ENCODE peak calls at places on chromosomes 16 and 17, in seven cellular contexts. P is heart right ventricle; I is A549; X is CD4-positive, CD25-positive, alpha-beta regulatory T cell; W is prostate gland; C is neural progenitor cell; Q is suprapubic skin. A is an unnamed sample.

GRCh38 chr17:8476741-8477140 is 41.1 kb downstream of the NDEL1 start:
- DNase-seq in X (no peak), P (no peak), I (no peak), W (no peak), C (no peak), Q (no peak), A (no peak)

GRCh38 chr16:30662449-30662848 is 4.2 kb downstream of the FBRS start:
- DNase-seq in Q (no peak), W (no peak), P (no peak), X (no peak), I (no peak), C (no peak), A (no peak)

GRCh38 chr17:8057691-8058114 is 18.8 kb downstream of the ALOX15B start:
- DNase-seq in W (peak), P (no peak), X (peak), I (peak), C (peak), Q (peak), A (peak)

GRCh38 chr16:1691276-1691675 is 13.2 kb downstream of the JPT2 start:
- DNase-seq in Q (no peak), I (peak), C (no peak), P (no peak), W (no peak), X (no peak), A (no peak)

GRCh38 chr17:32626371-32626770 is 139.6 kb downstream of the CDK5R1 start:
- DNase-seq in P (no peak), I (no peak), X (no peak), C (no peak), W (no peak), Q (no peak), A (no peak)

GRCh38 chr17:3659541-3660111 is 8.8 kb downstream of the TAX1BP3 start:
- DNase-seq in I (peak), X (no peak), P (peak), C (no peak), Q (peak), W (peak), A (peak)

GRCh38 chr17:10737168-10737622 is 7.4 kb upstream of the TMEM220 start:
- DNase-seq in X (peak), W (peak), P (peak), C (peak), Q (peak), I (peak), A (peak)

GRCh38 chr16:19481291-19481690 is 40.6 kb downstream of the GDE1 start:
- DNase-seq in C (no peak), I (peak), Q (no peak), P (no peak), W (no peak), X (no peak), A (no peak)

GRCh38 chr17:32575865-32576264 is 89.1 kb downstream of the CDK5R1 start:
- DNase-seq in P (no peak), I (no peak), Q (no peak), X (peak), W (no peak), C (no peak), A (no peak)

GRCh38 chr16:79801550-79802090 is 201.1 kb upstream of the MAF start:
- DNase-seq in C (no peak), X (no peak), P (no peak), Q (no peak), W (no peak), I (no peak), A (no peak)

GRCh38 chr17:12320286-12320685 is 299.6 kb downstream of the MAP2K4 start:
- DNase-seq in P (no peak), C (no peak), Q (no peak), W (no peak), X (no peak), I (peak), A (no peak)

GRCh38 chr16:51276335-51276734 is 125.3 kb upstream of the SALL1 start:
- DNase-seq in W (no peak), X (no peak), I (no peak), C (no peak), P (no peak), Q (no peak), A (no peak)

GRCh38 chr16:51524555-51525373 is 373.7 kb upstream of the SALL1 start:
- DNase-seq in X (no peak), W (no peak), I (peak), P (no peak), C (no peak), Q (no peak), A (no peak)

GRCh38 chr16:66996324-66996982 is 8.1 kb downstream of the CES4A start:
- DNase-seq in P (no peak), X (no peak), Q (no peak), C (no peak), W (peak), I (peak), A (peak)

GRCh38 chr17:76997981-76998531 is 129.9 kb downstream of the MGAT5B start:
- DNase-seq in Q (no peak), X (peak), C (no peak), W (no peak), P (no peak), I (no peak), A (no peak)

GRCh38 chr17:356671-357434 is 4.2 kb upstream of the RPH3AL start:
- DNase-seq in P (no peak), I (no peak), Q (no peak), W (no peak), X (no peak), C (no peak), A (no peak)

GRCh38 chr16:84720180-84720579 is 20.4 kb downstream of the USP10 start:
- DNase-seq in C (no peak), X (no peak), W (no peak), Q (no peak), I (no peak), P (no peak), A (no peak)

GRCh38 chr16:23578096-23578830 is 17.9 kb downstream of the NDUFAB1 start:
- DNase-seq in X (no peak), Q (no peak), W (no peak), C (no peak), P (no peak), I (no peak), A (no peak)

GRCh38 chr17:60941028-60941427 is 263.4 kb downstream of the BCAS3 start:
- DNase-seq in P (no peak), C (no peak), W (no peak), Q (no peak), I (no peak), X (no peak), A (peak)

GRCh38 chr17:1447061-1447460 is 9.0 kb downstream of the CRK start:
- DNase-seq in X (no peak), W (no peak), I (no peak), C (no peak), P (no peak), Q (no peak), A (no peak)

GRCh38 chr17:17942846-17943245 is 29.4 kb downstream of the TOM1L2 start:
- DNase-seq in P (no peak), W (no peak), I (no peak), C (no peak), Q (no peak), X (no peak), A (no peak)

GRCh38 chr17:77571562-77571981 is 386.9 kb upstream of the TNRC6C start:
- DNase-seq in X (peak), W (no peak), I (no peak), P (no peak), Q (no peak), C (no peak), A (no peak)

GRCh38 chr16:83973581-83974385 is 5.7 kb downstream of the NECAB2 start:
- DNase-seq in I (no peak), Q (no peak), X (no peak), P (no peak), C (no peak), W (no peak), A (no peak)

GRCh38 chr17:36989173-36989572 is 40.4 kb downstream of the AATF start:
- DNase-seq in W (no peak), Q (no peak), C (no peak), P (no peak), I (no peak), X (no peak), A (no peak)

GRCh38 chr16:88208112-88208511 is 174.6 kb upstream of the ZNF469 start:
- DNase-seq in Q (peak), C (no peak), P (no peak), X (no peak), W (no peak), I (no peak), A (no peak)

GRCh38 chr17:65593870-65594584 is 32.6 kb upstream of the AXIN2 start:
- DNase-seq in P (no peak), I (no peak), W (no peak), X (no peak), C (peak), Q (no peak), A (no peak)

GRCh38 chr16:14465799-14466198 is 164.3 kb downstream of the PARN start:
- DNase-seq in P (no peak), W (no peak), I (no peak), X (no peak), Q (no peak), C (no peak), A (no peak)

GRCh38 chr16:50360779-50361178 is 8.0 kb downstream of the BRD7 start:
- DNase-seq in Q (no peak), P (no peak), C (no peak), X (no peak), W (no peak), I (no peak), A (no peak)

GRCh38 chr17:64174686-64175456 is 44.9 kb upstream of the ERN1 start:
- DNase-seq in P (no peak), I (no peak), Q (no peak), C (no peak), X (no peak), W (no peak), A (peak)

GRCh38 chr17:13601776-13602551 is at the start of gene HS3ST3A1:
- DNase-seq in C (peak), I (no peak), Q (peak), P (peak), X (no peak), W (peak), A (no peak)

GRCh38 chr16:89378947-89379771 is 111.2 kb downstream of the ANKRD11 start:
- DNase-seq in I (no peak), P (no peak), W (peak), X (no peak), C (no peak), Q (no peak), A (no peak)

GRCh38 chr17:2777242-2777867 is 18.9 kb upstream of the RAP1GAP2 start:
- DNase-seq in Q (no peak), P (no peak), W (no peak), C (peak), I (no peak), X (no peak), A (no peak)

GRCh38 chr16:660459-661183 is 7.3 kb upstream of the RHOT2 start:
- DNase-seq in W (peak), P (peak), C (peak), I (peak), Q (peak), X (peak), A (peak)

GRCh38 chr17:5585814-5586558 is 1.7 kb upstream of the NLRP1 start:
- DNase-seq in X (no peak), W (no peak), P (no peak), Q (no peak), I (no peak), C (no peak), A (no peak)

GRCh38 chr16:80084163-80084562 is 456.6 kb upstream of the DYNLRB2 start:
- DNase-seq in Q (no peak), P (no peak), X (no peak), I (no peak), W (no peak), C (no peak), A (no peak)

GRCh38 chr17:12995106-12995895 is 22.5 kb downstream of the ELAC2 start:
- DNase-seq in C (no peak), X (no peak), I (no peak), W (no peak), Q (no peak), P (no peak), A (no peak)

GRCh38 chr16:82177555-82177954 is 7.5 kb upstream of the MPHOSPH6 start:
- DNase-seq in I (no peak), X (no peak), C (no peak), Q (no peak), P (no peak), W (no peak), A (no peak)

GRCh38 chr16:66972983-66973382 is 11.9 kb downstream of the CES3 start:
- DNase-seq in C (peak), W (no peak), P (no peak), Q (no peak), I (no peak), X (no peak), A (no peak)

GRCh38 chr16:69166221-69166833 is 20.6 kb upstream of the SNTB2 start:
- DNase-seq in P (no peak), I (no peak), Q (no peak), W (no peak), C (no peak), X (no peak), A (no peak)
- H3K27ac ChIP-seq in P (no peak), I (no peak), Q (no peak), W (no peak), C (no peak), X (no peak), A (no peak)

GRCh38 chr17:40563371-40564052 is 1.8 kb downstream of the CCR7 start:
- DNase-seq in Q (peak), C (no peak), X (no peak), W (no peak), I (no peak), P (no peak), A (no peak)

GRCh38 chr17:40561294-40561870 is 3.9 kb downstream of the CCR7 start:
- DNase-seq in W (no peak), X (no peak), P (no peak), I (no peak), Q (peak), C (no peak), A (no peak)

GRCh38 chr17:40562841-40563370 is 2.4 kb downstream of the CCR7 start:
- DNase-seq in Q (no peak), X (no peak), I (no peak), C (no peak), P (no peak), W (no peak), A (no peak)

GRCh38 chr17:40560592-40561293 is 4.5 kb downstream of the CCR7 start:
- DNase-seq in Q (peak), I (no peak), W (no peak), P (no peak), X (peak), C (no peak), A (peak)

DNA sequence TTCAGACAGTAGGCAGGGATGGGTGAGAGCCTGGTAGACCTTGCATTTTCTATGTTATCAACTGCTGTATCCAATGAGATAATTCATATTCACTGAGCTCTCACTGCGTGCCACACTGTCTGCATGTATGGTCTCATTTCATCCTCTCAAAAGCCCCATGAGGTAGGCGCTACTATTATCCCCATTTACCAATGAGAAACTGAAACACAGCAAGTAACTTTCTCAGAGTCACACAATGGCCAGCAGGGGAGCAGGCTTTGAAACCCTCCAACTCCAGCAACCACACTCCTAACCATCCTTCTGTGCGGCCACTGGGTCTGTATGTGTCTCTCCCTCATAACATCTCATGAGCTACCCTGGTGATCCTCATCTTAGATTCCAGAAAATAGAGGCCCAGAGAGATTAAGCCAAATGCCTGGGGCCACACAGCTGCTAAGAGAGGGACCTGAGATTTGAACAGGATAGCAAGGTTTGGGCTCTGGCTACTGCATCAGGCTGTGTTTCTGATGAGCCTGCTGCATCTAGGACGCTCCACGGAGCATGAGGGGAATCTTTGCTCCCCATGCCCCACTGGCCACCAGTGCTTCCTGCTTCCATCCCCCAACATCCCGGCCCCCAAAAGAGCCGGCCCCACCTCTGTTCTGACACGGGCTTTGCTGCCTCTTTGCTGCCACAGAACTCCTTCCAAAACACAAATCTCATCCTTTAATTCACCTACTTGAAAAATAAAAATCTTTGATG is 3.2 kb downstream of the CCR7 start:
- DNase-seq in X (peak), Q (no peak), W (no peak), C (no peak), P (no peak), I (peak), A (no peak)
- H3K27ac ChIP-seq in X (peak), Q (no peak), W (no peak), C (no peak), P (no peak), I (peak), A (no peak)

GRCh38 chr17:72456026-72456569 is 335.3 kb downstream of the SOX9 start:
- DNase-seq in I (peak), P (no peak), C (no peak), Q (no peak), W (no peak), X (no peak), A (no peak)
- H3K27ac ChIP-seq in I (peak), P (no peak), C (no peak), Q (no peak), W (no peak), X (no peak), A (no peak)

DNA sequence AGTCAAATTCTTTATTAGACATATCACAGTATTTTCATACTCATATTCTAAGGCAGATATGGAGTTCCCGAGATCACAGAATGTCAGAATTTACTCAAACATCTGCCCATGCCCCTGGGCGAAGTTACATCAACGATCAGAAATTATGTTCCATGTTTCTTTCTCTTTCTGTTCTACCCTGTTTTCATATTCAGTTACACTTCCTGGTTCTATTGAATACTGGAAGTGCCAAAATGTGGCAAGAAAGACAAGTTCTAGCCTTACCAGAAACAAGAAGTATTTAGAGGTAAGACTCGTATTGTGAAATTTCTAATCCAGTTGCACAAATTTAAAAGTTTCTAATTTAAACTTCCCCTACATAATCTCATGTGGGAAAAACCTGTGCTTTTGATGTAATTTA is 36.1 kb downstream of the KCNJ2 start:
- DNase-seq in P (no peak), Q (no peak), W (no peak), C (no peak), X (no peak), I (no peak), A (no peak)
- H3K27ac ChIP-seq in P (no peak), Q (no peak), W (no peak), C (no peak), X (no peak), I (no peak), A (no peak)

DNA sequence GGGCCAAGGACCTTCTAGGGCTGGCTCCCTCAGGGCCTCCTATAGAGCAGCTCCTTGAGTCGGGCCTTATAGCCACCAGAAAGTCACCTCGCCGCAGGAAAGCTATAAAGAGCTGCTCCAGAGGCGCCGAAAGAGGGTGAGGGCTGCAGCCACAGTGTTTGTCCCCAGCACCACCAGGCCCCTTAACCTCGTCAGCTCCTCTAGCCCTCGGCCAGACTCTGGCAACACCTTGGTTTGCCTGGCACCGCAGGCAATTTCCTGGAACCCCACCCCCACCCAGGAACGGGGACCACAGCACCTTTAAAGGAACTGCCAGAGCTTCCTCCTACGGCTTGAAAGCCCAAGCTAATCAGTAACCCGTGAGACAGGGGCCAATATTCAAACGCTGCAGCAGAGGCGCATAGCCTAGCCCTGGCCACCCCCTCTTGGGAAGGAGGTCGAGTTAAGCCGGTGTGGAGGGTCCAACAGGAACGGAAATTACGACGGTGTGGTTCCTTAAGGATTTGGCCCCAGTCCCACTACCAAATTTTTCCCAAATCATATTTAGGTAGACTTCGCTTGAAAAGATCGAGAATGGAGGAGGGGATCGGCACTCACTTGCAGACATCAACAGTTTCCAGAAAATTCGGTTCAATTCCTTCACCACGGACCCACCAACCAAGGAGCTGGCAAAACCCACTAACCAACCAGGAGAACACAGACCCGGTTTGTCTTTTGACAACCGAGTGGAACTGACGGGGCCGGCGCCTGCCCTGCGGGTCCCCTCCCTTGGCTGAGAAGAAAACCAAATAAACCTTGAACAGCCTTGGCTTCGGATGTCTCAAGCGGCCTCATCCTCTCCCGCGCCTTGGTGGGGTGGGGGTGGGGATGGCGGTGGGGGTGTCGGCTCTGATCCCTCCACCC is 3.0 kb downstream of the HOXB6 start:
- DNase-seq in W (no peak), X (no peak), I (peak), C (no peak), Q (no peak), P (no peak), A (no peak)
- H3K27ac ChIP-seq in W (no peak), X (no peak), I (peak), C (no peak), Q (no peak), P (no peak), A (no peak)

DNA sequence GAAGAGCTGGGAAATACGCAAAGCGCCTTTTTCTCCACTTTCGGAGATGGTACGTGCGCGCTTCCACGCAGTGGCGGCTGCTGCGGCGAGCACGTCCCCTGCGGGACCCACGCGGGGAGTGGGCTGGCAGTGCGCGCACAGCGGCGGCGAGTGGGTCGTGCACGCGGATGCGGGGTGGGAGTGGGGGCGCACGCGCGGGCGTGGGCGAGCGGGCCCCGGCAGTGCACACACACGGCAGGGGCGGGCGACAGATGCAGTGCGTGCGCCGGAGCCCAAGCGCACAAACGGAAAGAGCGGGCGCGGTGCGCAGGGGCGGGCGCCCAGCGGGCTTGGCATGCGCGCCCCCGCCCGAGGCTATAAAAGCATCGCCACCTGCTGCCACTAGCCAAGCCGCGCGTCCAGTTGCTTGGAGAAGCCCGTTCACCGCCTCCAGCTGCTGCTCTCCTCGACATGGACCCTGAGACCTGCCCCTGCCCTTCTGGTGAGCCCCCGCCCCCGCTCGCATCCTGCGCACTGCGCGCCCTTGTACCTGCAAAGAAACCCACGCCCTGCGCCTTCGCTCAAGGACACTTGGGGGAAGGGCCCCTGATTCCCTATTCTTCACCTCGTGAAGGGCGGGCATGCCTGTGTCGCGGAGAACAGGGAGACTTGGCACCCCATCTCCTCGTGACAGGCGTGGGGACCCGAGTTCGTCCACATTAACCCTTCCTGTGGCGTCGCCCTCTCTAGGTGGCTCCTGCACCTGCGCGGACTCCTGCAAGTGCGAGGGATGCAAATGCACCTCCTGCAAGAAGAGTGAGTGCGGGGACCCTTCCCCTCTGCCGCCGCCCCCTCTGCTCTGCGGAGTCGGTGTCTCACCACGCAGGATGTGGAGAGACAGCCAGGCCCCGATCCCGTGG is at the start of gene MT3:
- DNase-seq in P (peak), W (peak), X (peak), Q (no peak), C (peak), I (peak), A (peak)
- H3K27ac ChIP-seq in P (no peak), W (no peak), X (no peak), Q (no peak), C (no peak), I (peak), A (no peak)

A was measured in ascending aorta.